ENCODE peak calls at places on chromosome 13, in eight cellular contexts. One of them, this sample, is unnamed.

GRCh38 chr13:30143671-30144400 is 163.5 kb downstream of the KATNAL1 start:
- DNase-seq in progenitor cell of endocrine pancreas: no peak
- DNase-seq in LNCaP clone FGC: no peak
- DNase-seq in kidney epithelial cell: no peak
- DNase-seq in choroid plexus epithelial cell: peak
- DNase-seq in CD4-positive, alpha-beta T cell: no peak
- DNase-seq in endothelial cell: no peak
- DNase-seq in Calu3: no peak
- DNase-seq in this sample: peak

GRCh38 chr13:38202730-38203129 is 146.9 kb upstream of the UFM1 start:
- DNase-seq in progenitor cell of endocrine pancreas: no peak
- DNase-seq in LNCaP clone FGC: no peak
- DNase-seq in kidney epithelial cell: no peak
- DNase-seq in choroid plexus epithelial cell: peak
- DNase-seq in CD4-positive, alpha-beta T cell: no peak
- DNase-seq in endothelial cell: no peak
- DNase-seq in Calu3: no peak
- DNase-seq in this sample: peak

GRCh38 chr13:32737111-32737571 is 150.9 kb downstream of the PDS5B start:
- DNase-seq in progenitor cell of endocrine pancreas: no peak
- DNase-seq in LNCaP clone FGC: no peak
- DNase-seq in kidney epithelial cell: no peak
- DNase-seq in choroid plexus epithelial cell: peak
- DNase-seq in CD4-positive, alpha-beta T cell: no peak
- DNase-seq in endothelial cell: no peak
- DNase-seq in Calu3: no peak
- DNase-seq in this sample: peak

GRCh38 chr13:77516342-77516789 is 19.1 kb upstream of the SCEL start:
- DNase-seq in progenitor cell of endocrine pancreas: no peak
- DNase-seq in LNCaP clone FGC: no peak
- DNase-seq in kidney epithelial cell: peak
- DNase-seq in choroid plexus epithelial cell: peak
- DNase-seq in CD4-positive, alpha-beta T cell: no peak
- DNase-seq in endothelial cell: no peak
- DNase-seq in Calu3: no peak
- DNase-seq in this sample: peak

GRCh38 chr13:25574437-25575426 is 203.0 kb downstream of the ATP8A2 start:
- DNase-seq in progenitor cell of endocrine pancreas: peak
- DNase-seq in LNCaP clone FGC: peak
- DNase-seq in kidney epithelial cell: peak
- DNase-seq in choroid plexus epithelial cell: peak
- DNase-seq in CD4-positive, alpha-beta T cell: peak
- DNase-seq in endothelial cell: peak
- DNase-seq in Calu3: peak
- DNase-seq in this sample: peak

GRCh38 chr13:47426126-47426849 is 529.4 kb upstream of the HTR2A start:
- DNase-seq in progenitor cell of endocrine pancreas: no peak
- DNase-seq in LNCaP clone FGC: no peak
- DNase-seq in kidney epithelial cell: peak
- DNase-seq in choroid plexus epithelial cell: peak
- DNase-seq in CD4-positive, alpha-beta T cell: no peak
- DNase-seq in endothelial cell: no peak
- DNase-seq in Calu3: peak
- DNase-seq in this sample: peak

GRCh38 chr13:103168901-103169508 is 102.8 kb upstream of the SLC10A2 start:
- DNase-seq in progenitor cell of endocrine pancreas: no peak
- DNase-seq in LNCaP clone FGC: no peak
- DNase-seq in kidney epithelial cell: no peak
- DNase-seq in choroid plexus epithelial cell: no peak
- DNase-seq in CD4-positive, alpha-beta T cell: no peak
- DNase-seq in endothelial cell: no peak
- DNase-seq in Calu3: no peak
- DNase-seq in this sample: no peak

GRCh38 chr13:52968074-52968700 is 60.4 kb upstream of the OLFM4 start:
- DNase-seq in progenitor cell of endocrine pancreas: peak
- DNase-seq in LNCaP clone FGC: peak
- DNase-seq in kidney epithelial cell: peak
- DNase-seq in choroid plexus epithelial cell: peak
- DNase-seq in CD4-positive, alpha-beta T cell: peak
- DNase-seq in endothelial cell: peak
- DNase-seq in Calu3: peak
- DNase-seq in this sample: peak

GRCh38 chr13:37194428-37194861 is 89.0 kb upstream of the CSNK1A1L start:
- DNase-seq in progenitor cell of endocrine pancreas: no peak
- DNase-seq in LNCaP clone FGC: peak
- DNase-seq in kidney epithelial cell: no peak
- DNase-seq in choroid plexus epithelial cell: peak
- DNase-seq in CD4-positive, alpha-beta T cell: no peak
- DNase-seq in endothelial cell: no peak
- DNase-seq in Calu3: no peak
- DNase-seq in this sample: peak

GRCh38 chr13:21106089-21106488 is 44.7 kb upstream of the LATS2 start:
- DNase-seq in progenitor cell of endocrine pancreas: no peak
- DNase-seq in LNCaP clone FGC: no peak
- DNase-seq in kidney epithelial cell: peak
- DNase-seq in choroid plexus epithelial cell: peak
- DNase-seq in CD4-positive, alpha-beta T cell: no peak
- DNase-seq in endothelial cell: no peak
- DNase-seq in Calu3: no peak
- DNase-seq in this sample: peak

GRCh38 chr13:49064459-49064858 is 88.7 kb downstream of the FNDC3A start:
- DNase-seq in progenitor cell of endocrine pancreas: no peak
- DNase-seq in LNCaP clone FGC: no peak
- DNase-seq in kidney epithelial cell: no peak
- DNase-seq in choroid plexus epithelial cell: no peak
- DNase-seq in CD4-positive, alpha-beta T cell: no peak
- DNase-seq in endothelial cell: no peak
- DNase-seq in Calu3: no peak
- DNase-seq in this sample: no peak

GRCh38 chr13:29749401-29750177 is 100.8 kb downstream of the UBL3 start:
- DNase-seq in progenitor cell of endocrine pancreas: no peak
- DNase-seq in LNCaP clone FGC: no peak
- DNase-seq in kidney epithelial cell: no peak
- DNase-seq in choroid plexus epithelial cell: peak
- DNase-seq in CD4-positive, alpha-beta T cell: no peak
- DNase-seq in endothelial cell: no peak
- DNase-seq in Calu3: no peak
- DNase-seq in this sample: peak

GRCh38 chr13:69903081-69903480 is 204.5 kb upstream of the ATXN8OS start:
- DNase-seq in progenitor cell of endocrine pancreas: no peak
- DNase-seq in LNCaP clone FGC: no peak
- DNase-seq in kidney epithelial cell: no peak
- DNase-seq in choroid plexus epithelial cell: peak
- DNase-seq in CD4-positive, alpha-beta T cell: no peak
- DNase-seq in endothelial cell: no peak
- DNase-seq in Calu3: no peak
- DNase-seq in this sample: no peak

GRCh38 chr13:114279770-114280169 is 1.6 kb upstream of the UPF3A start:
- DNase-seq in progenitor cell of endocrine pancreas: no peak
- DNase-seq in LNCaP clone FGC: no peak
- DNase-seq in kidney epithelial cell: no peak
- DNase-seq in choroid plexus epithelial cell: no peak
- DNase-seq in CD4-positive, alpha-beta T cell: no peak
- DNase-seq in endothelial cell: no peak
- DNase-seq in Calu3: no peak
- DNase-seq in this sample: no peak

GRCh38 chr13:66021846-66022245 is 1208.3 kb downstream of the PCDH9 start:
- DNase-seq in progenitor cell of endocrine pancreas: no peak
- DNase-seq in LNCaP clone FGC: no peak
- DNase-seq in kidney epithelial cell: no peak
- DNase-seq in choroid plexus epithelial cell: no peak
- DNase-seq in CD4-positive, alpha-beta T cell: no peak
- DNase-seq in endothelial cell: no peak
- DNase-seq in Calu3: no peak
- DNase-seq in this sample: no peak

GRCh38 chr13:21478881-21479808 is 20.0 kb upstream of the ZDHHC20 start:
- DNase-seq in progenitor cell of endocrine pancreas: no peak
- DNase-seq in LNCaP clone FGC: no peak
- DNase-seq in kidney epithelial cell: peak
- DNase-seq in choroid plexus epithelial cell: peak
- DNase-seq in CD4-positive, alpha-beta T cell: no peak
- DNase-seq in endothelial cell: peak
- DNase-seq in Calu3: peak
- DNase-seq in this sample: peak

GRCh38 chr13:80742027-80742426 is 401.1 kb upstream of the SPRY2 start:
- DNase-seq in progenitor cell of endocrine pancreas: no peak
- DNase-seq in LNCaP clone FGC: no peak
- DNase-seq in kidney epithelial cell: no peak
- DNase-seq in choroid plexus epithelial cell: peak
- DNase-seq in CD4-positive, alpha-beta T cell: no peak
- DNase-seq in endothelial cell: no peak
- DNase-seq in Calu3: no peak
- DNase-seq in this sample: no peak

GRCh38 chr13:44407379-44407778 is 33.8 kb downstream of the SERP2 start:
- DNase-seq in progenitor cell of endocrine pancreas: no peak
- DNase-seq in LNCaP clone FGC: no peak
- DNase-seq in kidney epithelial cell: no peak
- DNase-seq in choroid plexus epithelial cell: no peak
- DNase-seq in CD4-positive, alpha-beta T cell: no peak
- DNase-seq in endothelial cell: no peak
- DNase-seq in Calu3: no peak
- DNase-seq in this sample: no peak
- TF ChIP-seq CTCF in progenitor cell of endocrine pancreas: no peak
- TF ChIP-seq CTCF in LNCaP clone FGC: no peak
- TF ChIP-seq CTCF in kidney epithelial cell: no peak
- TF ChIP-seq CTCF in choroid plexus epithelial cell: no peak
- TF ChIP-seq CTCF in CD4-positive, alpha-beta T cell: no peak
- TF ChIP-seq CTCF in endothelial cell: no peak
- TF ChIP-seq CTCF in Calu3: no peak
- TF ChIP-seq CTCF in this sample: no peak

GRCh38 chr13:27510082-27510481 is 59.7 kb upstream of the MTIF3 start:
- DNase-seq in progenitor cell of endocrine pancreas: no peak
- DNase-seq in LNCaP clone FGC: no peak
- DNase-seq in kidney epithelial cell: no peak
- DNase-seq in choroid plexus epithelial cell: no peak
- DNase-seq in CD4-positive, alpha-beta T cell: no peak
- DNase-seq in endothelial cell: no peak
- DNase-seq in Calu3: no peak
- DNase-seq in this sample: no peak

GRCh38 chr13:27508802-27509201 is 58.4 kb upstream of the MTIF3 start:
- DNase-seq in progenitor cell of endocrine pancreas: no peak
- DNase-seq in LNCaP clone FGC: no peak
- DNase-seq in kidney epithelial cell: no peak
- DNase-seq in choroid plexus epithelial cell: no peak
- DNase-seq in CD4-positive, alpha-beta T cell: no peak
- DNase-seq in endothelial cell: no peak
- DNase-seq in Calu3: no peak
- DNase-seq in this sample: no peak

GRCh38 chr13:27504541-27504940 is 54.2 kb upstream of the MTIF3 start:
- DNase-seq in progenitor cell of endocrine pancreas: no peak
- DNase-seq in LNCaP clone FGC: no peak
- DNase-seq in kidney epithelial cell: no peak
- DNase-seq in choroid plexus epithelial cell: no peak
- DNase-seq in CD4-positive, alpha-beta T cell: no peak
- DNase-seq in endothelial cell: no peak
- DNase-seq in Calu3: no peak
- DNase-seq in this sample: no peak

GRCh38 chr13:27504126-27504525 is 53.8 kb upstream of the MTIF3 start:
- DNase-seq in progenitor cell of endocrine pancreas: no peak
- DNase-seq in LNCaP clone FGC: no peak
- DNase-seq in kidney epithelial cell: no peak
- DNase-seq in choroid plexus epithelial cell: no peak
- DNase-seq in CD4-positive, alpha-beta T cell: no peak
- DNase-seq in endothelial cell: no peak
- DNase-seq in Calu3: no peak
- DNase-seq in this sample: no peak

GRCh38 chr13:27505792-27506191 is 55.4 kb upstream of the MTIF3 start:
- DNase-seq in progenitor cell of endocrine pancreas: no peak
- DNase-seq in LNCaP clone FGC: no peak
- DNase-seq in kidney epithelial cell: no peak
- DNase-seq in choroid plexus epithelial cell: no peak
- DNase-seq in CD4-positive, alpha-beta T cell: no peak
- DNase-seq in endothelial cell: no peak
- DNase-seq in Calu3: no peak
- DNase-seq in this sample: no peak
- TF ChIP-seq CTCF in progenitor cell of endocrine pancreas: no peak
- TF ChIP-seq CTCF in LNCaP clone FGC: no peak
- TF ChIP-seq CTCF in kidney epithelial cell: no peak
- TF ChIP-seq CTCF in choroid plexus epithelial cell: no peak
- TF ChIP-seq CTCF in CD4-positive, alpha-beta T cell: no peak
- TF ChIP-seq CTCF in endothelial cell: no peak
- TF ChIP-seq CTCF in Calu3: no peak
- TF ChIP-seq CTCF in this sample: no peak

GRCh38 chr13:44976949-44977583 is 12.2 kb downstream of the NUFIP1 start:
- DNase-seq in progenitor cell of endocrine pancreas: no peak
- DNase-seq in LNCaP clone FGC: peak
- DNase-seq in kidney epithelial cell: no peak
- DNase-seq in choroid plexus epithelial cell: no peak
- DNase-seq in CD4-positive, alpha-beta T cell: no peak
- DNase-seq in endothelial cell: no peak
- DNase-seq in Calu3: no peak
- DNase-seq in this sample: peak

GRCh38 chr13:44974056-44974798 is 15.0 kb downstream of the NUFIP1 start:
- DNase-seq in progenitor cell of endocrine pancreas: no peak
- DNase-seq in LNCaP clone FGC: no peak
- DNase-seq in kidney epithelial cell: no peak
- DNase-seq in choroid plexus epithelial cell: peak
- DNase-seq in CD4-positive, alpha-beta T cell: no peak
- DNase-seq in endothelial cell: no peak
- DNase-seq in Calu3: no peak
- DNase-seq in this sample: peak

GRCh38 chr13:44976196-44976595 is 13.1 kb downstream of the NUFIP1 start:
- DNase-seq in progenitor cell of endocrine pancreas: no peak
- DNase-seq in LNCaP clone FGC: no peak
- DNase-seq in kidney epithelial cell: no peak
- DNase-seq in choroid plexus epithelial cell: no peak
- DNase-seq in CD4-positive, alpha-beta T cell: no peak
- DNase-seq in endothelial cell: no peak
- DNase-seq in Calu3: no peak
- DNase-seq in this sample: no peak

GRCh38 chr13:44972956-44973581 is 16.2 kb downstream of the NUFIP1 start:
- DNase-seq in progenitor cell of endocrine pancreas: no peak
- DNase-seq in LNCaP clone FGC: no peak
- DNase-seq in kidney epithelial cell: no peak
- DNase-seq in choroid plexus epithelial cell: peak
- DNase-seq in CD4-positive, alpha-beta T cell: no peak
- DNase-seq in endothelial cell: no peak
- DNase-seq in Calu3: no peak
- DNase-seq in this sample: peak

DNA sequence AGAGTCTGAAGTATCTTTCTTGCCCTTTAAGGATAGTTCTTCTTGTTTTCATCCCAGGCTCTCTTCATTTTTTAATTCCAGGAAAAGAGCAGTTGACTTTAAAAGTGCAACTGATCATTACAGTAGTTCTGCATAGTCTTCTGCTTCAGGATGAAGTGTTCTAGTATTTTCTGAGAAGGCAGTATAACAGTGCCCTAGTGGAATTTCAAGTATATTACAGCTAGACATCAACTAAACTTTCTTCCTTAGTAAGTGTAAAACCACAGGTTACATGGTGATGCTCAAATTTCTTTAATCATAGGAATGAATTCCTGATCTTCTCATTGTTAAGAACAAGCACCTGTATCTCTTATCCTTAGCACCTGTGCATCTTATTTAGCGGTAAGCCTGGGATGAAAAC is 10.9 kb downstream of the NUFIP1 start:
- DNase-seq in progenitor cell of endocrine pancreas: no peak
- DNase-seq in LNCaP clone FGC: no peak
- DNase-seq in kidney epithelial cell: no peak
- DNase-seq in choroid plexus epithelial cell: no peak
- DNase-seq in CD4-positive, alpha-beta T cell: no peak
- DNase-seq in endothelial cell: no peak
- DNase-seq in Calu3: no peak
- DNase-seq in this sample: no peak
- TF ChIP-seq CTCF in progenitor cell of endocrine pancreas: peak
- TF ChIP-seq CTCF in LNCaP clone FGC: no peak
- TF ChIP-seq CTCF in kidney epithelial cell: no peak
- TF ChIP-seq CTCF in choroid plexus epithelial cell: no peak
- TF ChIP-seq CTCF in CD4-positive, alpha-beta T cell: no peak
- TF ChIP-seq CTCF in endothelial cell: peak
- TF ChIP-seq CTCF in Calu3: no peak
- TF ChIP-seq CTCF in this sample: no peak

GRCh38 chr13:19089315-19089714 is 92.3 kb downstream of the TUBA3C start:
- DNase-seq in progenitor cell of endocrine pancreas: no peak
- DNase-seq in LNCaP clone FGC: no peak
- DNase-seq in kidney epithelial cell: no peak
- DNase-seq in choroid plexus epithelial cell: no peak
- DNase-seq in CD4-positive, alpha-beta T cell: no peak
- DNase-seq in endothelial cell: no peak
- DNase-seq in Calu3: no peak
- DNase-seq in this sample: no peak
- TF ChIP-seq CTCF in progenitor cell of endocrine pancreas: no peak
- TF ChIP-seq CTCF in LNCaP clone FGC: peak
- TF ChIP-seq CTCF in kidney epithelial cell: no peak
- TF ChIP-seq CTCF in choroid plexus epithelial cell: no peak
- TF ChIP-seq CTCF in CD4-positive, alpha-beta T cell: no peak
- TF ChIP-seq CTCF in endothelial cell: no peak
- TF ChIP-seq CTCF in Calu3: no peak
- TF ChIP-seq CTCF in this sample: no peak

This sample was measured in fibroblast of pulmonary artery.